ENCODE peak calls at places on chromosomes 1 and 21, in five cellular contexts. E is tibial artery, L is left lung, V is mesendoderm, U is heart right ventricle. R is an unnamed sample.

GRCh38 chr1:119582801-119583200 is 65.3 kb downstream of the ZNF697 start:
- DNase-seq in E (peak), L (no peak), V (peak), U (peak), R (no peak)

GRCh38 chr1:70930062-70930461 is 117.6 kb downstream of the PTGER3 start:
- DNase-seq in E (no peak), L (no peak), V (no peak), U (no peak), R (no peak)

GRCh38 chr21:33584455-33584854 is 4.0 kb downstream of the DONSON start:
- DNase-seq in E (no peak), L (no peak), V (no peak), U (no peak), R (no peak)

GRCh38 chr1:105337427-105337826 is 1587.7 kb downstream of the AMY1C start:
- DNase-seq in E (no peak), L (no peak), V (no peak), U (no peak), R (no peak)

GRCh38 chr1:208231929-208232360 is 12.2 kb downstream of the PLXNA2 start:
- DNase-seq in E (no peak), L (peak), V (peak), U (no peak), R (no peak)

GRCh38 chr1:10309240-10310011 is 89.4 kb upstream of the PGD start:
- DNase-seq in E (no peak), L (no peak), V (no peak), U (no peak), R (no peak)

GRCh38 chr1:5430911-5431310 is 561.3 kb downstream of the NPHP4 start:
- DNase-seq in E (no peak), L (no peak), V (no peak), U (no peak), R (no peak)

GRCh38 chr1:8938232-8939117 is 7.2 kb upstream of the CA6 start:
- DNase-seq in E (no peak), L (no peak), V (no peak), U (no peak), R (no peak)

GRCh38 chr1:190453550-190453949 is 24.1 kb downstream of the BRINP3 start:
- DNase-seq in E (no peak), L (no peak), V (no peak), U (no peak), R (no peak)

GRCh38 chr1:109799445-109799844 is 35.7 kb upstream of the EPS8L3 start:
- DNase-seq in E (no peak), L (no peak), V (no peak), U (no peak), R (no peak)

GRCh38 chr1:163068716-163069115 is 445 bp upstream of the RGS4 start:
- DNase-seq in E (no peak), L (no peak), V (no peak), U (no peak), R (no peak)

GRCh38 chr1:98706173-98706848 is 44.8 kb downstream of the SNX7 start:
- DNase-seq in E (no peak), L (no peak), V (no peak), U (no peak), R (no peak)

GRCh38 chr1:88080875-88081274 is 603.2 kb upstream of the PKN2 start:
- DNase-seq in E (no peak), L (no peak), V (no peak), U (no peak), R (no peak)

GRCh38 chr1:160665330-160666078 is 18.7 kb upstream of the SLAMF1 start:
- DNase-seq in E (no peak), L (peak), V (peak), U (peak), R (no peak)

GRCh38 chr1:91819038-91819788 is 66.7 kb downstream of the TGFBR3 start:
- DNase-seq in E (no peak), L (no peak), V (no peak), U (no peak), R (no peak)

GRCh38 chr1:187956975-187957374 is 1128.2 kb downstream of the PLA2G4A start:
- DNase-seq in E (no peak), L (no peak), V (no peak), U (no peak), R (no peak)
- H3K4me3 ChIP-seq in E (no peak), L (no peak), V (no peak), U (no peak), R (no peak)

GRCh38 chr1:24202987-24203386 is 15.9 kb upstream of the IFNLR1 start:
- DNase-seq in E (no peak), L (no peak), V (no peak), U (no peak), R (no peak)

GRCh38 chr1:24204116-24204515 is 17.0 kb upstream of the IFNLR1 start:
- DNase-seq in E (no peak), L (no peak), V (no peak), U (no peak), R (no peak)

GRCh38 chr1:24203404-24203803 is 16.3 kb upstream of the IFNLR1 start:
- DNase-seq in E (no peak), L (no peak), V (no peak), U (no peak), R (no peak)

GRCh38 chr1:24202556-24202955 is 15.5 kb upstream of the IFNLR1 start:
- DNase-seq in E (no peak), L (no peak), V (no peak), U (no peak), R (no peak)

GRCh38 chr1:24201941-24202440 is 14.9 kb upstream of the IFNLR1 start:
- DNase-seq in E (peak), L (no peak), V (peak), U (peak), R (peak)
- H3K4me3 ChIP-seq in E (no peak), L (no peak), V (no peak), U (no peak), R (no peak)

GRCh38 chr1:226643701-226644540 is 95.2 kb downstream of the ITPKB start:
- DNase-seq in E (no peak), L (peak), V (no peak), U (no peak), R (peak)
- H3K4me3 ChIP-seq in E (no peak), L (no peak), V (no peak), U (no peak), R (peak)

DNA sequence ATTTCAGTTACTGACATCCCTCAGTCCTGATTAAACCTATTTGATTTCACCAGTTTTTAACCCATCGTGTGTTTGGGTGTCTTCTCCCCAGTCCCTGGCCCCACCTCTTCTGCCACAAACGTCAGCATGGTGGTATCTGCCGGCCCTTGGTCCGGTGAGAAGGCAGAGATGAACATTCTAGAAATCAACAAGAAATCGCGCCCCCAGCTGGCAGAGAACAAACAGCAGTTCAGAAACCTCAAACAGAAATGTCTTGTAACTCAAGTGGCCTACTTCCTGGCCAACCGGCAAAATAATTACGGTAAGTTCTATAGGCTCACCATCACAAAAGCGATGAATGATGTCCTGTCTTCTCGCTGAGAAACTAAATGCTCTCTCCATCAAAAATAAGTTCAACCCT is 28.7 kb downstream of the NBPF3 start:
- DNase-seq in E (no peak), L (no peak), V (peak), U (no peak), R (no peak)
- H3K4me3 ChIP-seq in E (no peak), L (no peak), V (no peak), U (no peak), R (no peak)

GRCh38 chr1:18109058-18109755 is 1.6 kb downstream of the IGSF21 start:
- DNase-seq in E (no peak), L (no peak), V (no peak), U (peak), R (no peak)
- H3K4me3 ChIP-seq in E (peak), L (no peak), V (no peak), U (peak), R (no peak)

GRCh38 chr1:27436204-27437159 is 44.1 kb downstream of the GPR3 start:
- DNase-seq in E (no peak), L (no peak), V (no peak), U (no peak), R (peak)
- H3K4me3 ChIP-seq in E (peak), L (no peak), V (no peak), U (no peak), R (peak)

DNA sequence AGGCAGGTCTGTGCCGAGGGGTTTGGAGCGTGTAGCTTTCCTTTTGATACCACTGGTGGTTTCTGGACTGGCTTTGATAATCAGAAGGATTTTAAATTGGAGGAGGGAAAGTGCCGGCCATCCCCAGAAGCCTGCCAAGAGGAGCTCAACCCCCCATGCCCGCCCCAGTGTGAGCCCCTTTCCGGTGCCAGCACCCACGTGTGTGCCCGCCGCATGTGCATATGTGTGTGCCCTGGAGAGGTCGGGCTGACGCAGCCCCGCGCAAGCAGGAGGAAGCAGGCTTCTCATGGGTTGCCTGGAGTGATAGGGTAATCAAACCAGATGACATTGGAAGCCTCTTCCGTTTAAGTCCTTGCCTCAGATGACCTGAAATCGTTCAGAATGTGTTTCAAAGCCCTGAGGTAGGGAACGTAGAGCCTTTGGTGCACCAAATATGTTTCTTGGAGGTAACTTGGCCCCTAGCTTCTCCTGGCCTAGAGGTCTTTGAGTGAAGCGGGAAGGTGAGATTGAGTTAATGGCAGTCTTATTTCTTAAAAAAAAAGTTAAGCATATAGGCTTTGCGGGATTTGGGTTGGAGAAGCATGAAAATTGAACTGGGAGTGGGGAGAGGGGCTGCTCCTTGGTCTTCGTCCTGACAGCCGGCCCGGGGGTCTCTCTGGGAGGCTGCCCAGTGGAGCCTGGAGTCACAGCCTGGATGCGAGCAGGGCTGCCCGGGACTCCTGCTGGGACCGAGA is 34.1 kb upstream of the ARHGEF16 start:
- DNase-seq in E (no peak), L (no peak), V (no peak), U (no peak), R (no peak)
- H3K4me3 ChIP-seq in E (no peak), L (no peak), V (no peak), U (no peak), R (no peak)

GRCh38 chr1:95733671-95734070 is 499.7 kb downstream of the RWDD3 start:
- DNase-seq in E (no peak), L (no peak), V (no peak), U (no peak), R (no peak)
- H3K4me3 ChIP-seq in E (no peak), L (no peak), V (no peak), U (no peak), R (no peak)